ENCODE peak calls at places on chromosomes 12 and 14, in four cellular contexts. L is K562, N is HepG2, F is IMR-90. B is an unnamed sample.

GRCh38 chr12:58750484-58750883 is 169.8 kb downstream of the LRIG3 start:
- DNase-seq in L (no peak), N (no peak), F (peak; percentile 98), B (peak; percentile 6)

GRCh38 chr12:55828357-55828756 is 1.0 kb downstream of the DNAJC14 start:
- DNase-seq in L (no peak), N (no peak), F (no peak), B (no peak)

GRCh38 chr12:122981036-122981471 is 573 bp downstream of the ARL6IP4 start:
- DNase-seq in L (no peak), N (no peak), F (no peak), B (no peak)

GRCh38 chr12:28191018-28191595 is 851 bp downstream of the CCDC91 start:
- DNase-seq in L (peak; percentile 36), N (no peak), F (peak; percentile 55), B (no peak)

GRCh38 chr12:21941522-21942376 is 523 bp upstream of the ABCC9 start:
- DNase-seq in L (peak; percentile 6), N (no peak), F (peak; percentile 26), B (no peak)

GRCh38 chr14:76339922-76340615 is 35.9 kb upstream of the ESRRB start:
- DNase-seq in L (no peak), N (no peak), F (no peak), B (no peak)

GRCh38 chr12:123115409-123116111 is 35.3 kb downstream of the PITPNM2 start:
- DNase-seq in L (no peak), N (no peak), F (peak; percentile 97), B (no peak)

GRCh38 chr14:59182641-59183040 is 5.8 kb upstream of the DAAM1 start:
- DNase-seq in L (no peak), N (no peak), F (no peak), B (no peak)

GRCh38 chr14:90558041-90558982 is 161.5 kb downstream of the CALM1 start:
- DNase-seq in L (no peak), N (no peak), F (no peak), B (no peak)

GRCh38 chr12:119667577-119668314 is at the start of gene PRKAB1:
- DNase-seq in L (peak; percentile 95), N (peak; percentile 96), F (peak; percentile 96), B (peak; percentile 99)

GRCh38 chr12:56951582-56952339 is 5.6 kb downstream of the RDH16 start:
- DNase-seq in L (no peak), N (no peak), F (no peak), B (no peak)

GRCh38 chr14:70904376-70904775 is 2.9 kb upstream of the PCNX1 start:
- DNase-seq in L (no peak), N (no peak), F (no peak), B (no peak)

GRCh38 chr12:24226745-24227350 is 277.4 kb upstream of the SOX5 start:
- DNase-seq in L (no peak), N (peak; percentile 1), F (peak; percentile 91), B (no peak)

GRCh38 chr14:64713677-64714076 is 9.5 kb downstream of the PLEKHG3 start:
- DNase-seq in L (no peak), N (no peak), F (no peak), B (no peak)

GRCh38 chr14:33556382-33557121 is 394.3 kb downstream of the EGLN3 start:
- DNase-seq in L (no peak), N (no peak), F (no peak), B (no peak)

GRCh38 chr12:21650997-21651396 is 6.6 kb downstream of the LDHB start:
- DNase-seq in L (no peak), N (no peak), F (no peak), B (no peak)

GRCh38 chr12:113173081-113173698 is 12.1 kb downstream of the DDX54 start:
- DNase-seq in L (no peak), N (no peak), F (no peak), B (no peak)

GRCh38 chr14:60508707-60509437 is at the start of gene SIX6:
- DNase-seq in L (no peak), N (no peak), F (peak; percentile 24), B (no peak)

GRCh38 chr12:132834181-132834711 is 5.6 kb upstream of the GOLGA3 start:
- DNase-seq in L (no peak), N (no peak), F (no peak), B (no peak)

GRCh38 chr12:132765366-132765765 is 3.7 kb upstream of the ANKLE2 start:
- DNase-seq in L (peak; percentile 65), N (no peak), F (no peak), B (no peak)

GRCh38 chr14:22305563-22306127 is 283.4 kb downstream of the DAD1 start:
- DNase-seq in L (no peak), N (no peak), F (peak; percentile 33), B (no peak)

GRCh38 chr14:104109731-104110361 is 24.3 kb downstream of the ASPG start:
- DNase-seq in L (no peak), N (no peak), F (no peak), B (no peak)

GRCh38 chr12:57196439-57196838 is 20.2 kb upstream of the NXPH4 start:
- DNase-seq in L (no peak), N (no peak), F (no peak), B (no peak)

GRCh38 chr12:114668151-114668891 is 15.7 kb downstream of the TBX3 start:
- DNase-seq in L (peak; percentile 70), N (peak; percentile 93), F (peak; percentile 84), B (peak; percentile 94)

DNA sequence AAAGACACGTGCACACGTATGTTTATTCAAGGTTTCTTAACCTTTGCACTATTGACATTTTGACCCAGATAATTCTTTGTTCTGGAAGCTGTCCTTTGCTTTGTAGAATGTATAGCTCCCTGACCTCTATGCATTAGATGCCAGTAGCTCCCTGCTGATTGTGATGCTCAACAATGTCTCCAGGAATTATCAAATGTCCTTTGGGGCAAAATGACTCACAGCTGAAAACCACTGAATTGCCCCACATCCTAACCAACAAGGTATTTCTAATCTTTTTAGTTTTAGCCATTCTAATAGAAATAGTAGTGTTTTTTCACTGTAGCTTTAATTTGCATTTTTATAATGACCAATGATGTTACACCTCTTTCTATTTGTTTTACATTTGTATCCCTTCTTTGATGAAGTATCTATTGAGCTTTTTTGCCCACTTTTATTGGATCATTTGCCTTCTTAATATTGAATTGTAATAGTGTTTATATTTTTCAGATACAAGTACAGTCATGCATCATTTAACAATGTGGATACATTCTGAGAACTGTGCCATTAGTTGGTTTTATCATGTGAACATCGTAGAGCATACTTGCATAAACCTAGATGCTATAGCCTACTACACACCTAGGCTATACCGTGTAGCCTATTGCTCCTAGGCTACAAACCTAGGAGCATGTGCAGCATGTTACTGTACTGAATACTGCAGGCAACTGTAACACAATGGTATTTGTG is 10.3 kb upstream of the NOPCHAP1 start:
- DNase-seq in L (no peak), N (no peak), F (peak; percentile 48), B (no peak)
- TF ChIP-seq MAZ in L (no peak), N (no peak), F (no peak), B (no peak)

DNA sequence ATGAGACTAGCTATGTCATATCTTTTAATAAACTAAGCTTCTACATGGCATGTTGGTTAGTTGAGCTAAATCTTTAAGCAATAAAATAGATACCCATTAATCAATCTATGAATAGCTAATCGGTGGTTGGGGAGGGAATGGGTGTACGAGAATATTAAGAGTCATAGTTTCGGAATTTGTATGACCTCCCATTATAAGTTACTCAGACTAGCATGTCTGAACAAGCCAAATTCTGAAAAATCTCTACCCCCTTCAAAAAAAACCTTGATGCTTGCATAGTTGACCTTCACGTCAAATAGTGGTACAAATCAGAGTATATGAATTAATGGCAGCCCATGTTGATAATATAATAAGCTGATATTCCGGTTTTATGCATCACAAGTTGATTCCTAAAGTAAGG is 60.0 kb downstream of the PLEKHG7 start:
- DNase-seq in L (no peak), N (no peak), F (no peak), B (no peak)
- TF ChIP-seq MAZ in L (no peak), N (no peak), F (no peak), B (no peak)

DNA sequence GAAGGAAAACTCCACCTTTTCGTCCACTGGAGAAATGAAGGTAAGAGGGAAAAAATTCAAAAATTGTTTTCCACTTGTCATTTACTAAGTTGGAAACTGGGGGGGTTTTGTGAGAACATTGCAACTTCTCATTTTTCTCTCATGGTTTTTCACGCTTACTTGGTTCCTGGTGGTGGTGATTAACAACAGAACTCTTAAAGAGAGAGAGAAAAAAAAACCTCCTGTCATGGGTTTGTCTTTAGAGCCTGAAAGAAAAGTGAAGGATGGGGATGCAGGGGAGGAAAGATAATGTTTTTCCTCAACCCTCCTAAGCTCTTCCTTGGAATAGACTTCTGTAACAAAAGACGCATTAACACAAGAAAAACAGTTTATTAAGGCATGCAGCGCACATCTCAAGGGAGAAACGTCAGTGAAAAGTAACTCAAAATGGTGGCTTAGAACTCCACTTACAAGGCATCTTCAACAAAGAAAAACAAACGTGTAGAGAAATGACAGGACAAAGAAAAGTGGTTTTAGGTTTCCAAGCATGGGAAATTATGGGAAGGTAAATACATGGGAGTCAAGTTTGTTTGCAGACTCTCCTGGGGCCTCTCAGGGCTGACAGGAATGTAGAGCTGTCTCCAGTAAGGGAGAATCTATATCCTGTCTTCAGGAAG is 81.9 kb upstream of the ATF7IP start:
- DNase-seq in L (no peak), N (no peak), F (no peak), B (no peak)
- TF ChIP-seq MAZ in L (no peak), N (no peak), F (no peak), B (no peak)

GRCh38 chr12:227923-228845 is 14.2 kb upstream of the SLC6A12 start:
- DNase-seq in L (no peak), N (no peak), F (no peak), B (no peak)
- TF ChIP-seq MAZ in L (no peak), N (no peak), F (no peak), B (no peak)

GRCh38 chr12:4978737-4979136 is 64.9 kb upstream of the KCNA5 start:
- DNase-seq in L (no peak), N (no peak), F (no peak), B (no peak)
- TF ChIP-seq MAZ in L (no peak), N (no peak), F (no peak), B (no peak)

GRCh38 chr14:36441283-36441682 is 78.7 kb downstream of the NKX2-1 start:
- DNase-seq in L (no peak), N (no peak), F (no peak), B (no peak)

GRCh38 chr14:36438883-36439282 is 81.1 kb downstream of the NKX2-1 start:
- DNase-seq in L (no peak), N (no peak), F (no peak), B (no peak)

GRCh38 chr14:36443374-36443773 is 76.7 kb downstream of the NKX2-1 start:
- DNase-seq in L (no peak), N (no peak), F (no peak), B (no peak)

DNA sequence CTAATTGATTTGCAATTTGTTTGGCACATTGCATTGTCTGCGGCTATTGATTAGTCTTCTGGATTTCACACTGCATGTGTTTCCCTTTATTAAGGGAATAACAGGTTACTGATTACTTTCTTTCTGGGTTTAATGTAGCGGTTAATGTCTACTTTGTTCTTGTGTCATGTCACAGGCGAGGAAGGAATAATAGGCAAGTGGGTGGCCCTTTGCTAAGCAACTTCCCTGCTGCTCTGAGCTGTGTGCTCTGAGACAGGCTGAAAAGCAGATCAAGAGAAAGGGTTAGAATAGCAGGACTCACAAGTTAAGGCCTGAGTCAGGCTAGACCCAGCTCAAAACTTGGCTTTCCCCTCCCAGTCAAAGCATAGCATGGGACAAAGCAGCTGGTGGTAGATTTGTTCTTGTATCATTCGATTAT is 77.2 kb downstream of the NKX2-1 start:
- DNase-seq in L (no peak), N (no peak), F (no peak), B (no peak)
- TF ChIP-seq MAZ in L (no peak), N (no peak), F (no peak), B (no peak)

DNA sequence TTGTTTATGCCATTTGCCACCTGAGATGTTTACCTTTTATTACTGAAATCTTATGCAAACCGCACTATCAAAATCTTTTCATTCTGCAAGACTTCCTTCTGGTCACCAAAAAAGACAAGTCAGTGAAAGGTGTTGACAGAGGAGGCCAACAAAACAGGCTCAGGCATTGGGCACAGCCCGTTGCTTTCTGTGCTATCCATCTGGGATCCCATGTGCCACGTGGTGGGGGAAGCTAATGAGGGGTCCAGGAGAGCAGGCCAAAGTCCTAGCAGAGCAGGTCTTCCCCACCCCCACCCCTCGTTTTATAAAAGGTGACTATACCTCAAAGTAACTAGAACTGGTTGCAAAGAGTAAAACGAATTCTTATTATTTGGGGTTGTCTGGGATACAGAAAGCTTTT is 1.2 kb downstream of the ALDH1L2 start:
- DNase-seq in L (no peak), N (no peak), F (no peak), B (no peak)
- TF ChIP-seq MAZ in L (no peak), N (no peak), F (no peak), B (no peak)